ENCODE peak calls at places on chromosomes 1 and 21, in ten cellular contexts. X is heart left ventricle, F is psoas muscle, K is neural progenitor cell, I is cardiac muscle cell, L is left ventricle myocardium inferior, S is PC-3, M is heart right ventricle, D is uterus, Z is stomach. T is an unnamed sample.

GRCh38 chr1:153397056-153397923 is 6.4 kb upstream of the S100A8 start:
- DNase-seq in X (no peak), F (no peak), K (no peak), I (no peak), L (no peak), S (no peak), M (no peak), D (no peak), Z (no peak), T (peak)

GRCh38 chr1:19257178-19257914 is 5.7 kb downstream of the MRTO4 start:
- DNase-seq in X (no peak), F (no peak), K (no peak), I (peak), L (no peak), S (no peak), M (no peak), D (no peak), Z (no peak), T (no peak)

GRCh38 chr1:18132022-18132706 is 24.6 kb downstream of the IGSF21 start:
- DNase-seq in X (no peak), F (no peak), K (no peak), I (no peak), L (no peak), S (no peak), M (no peak), D (no peak), Z (no peak), T (no peak)

GRCh38 chr1:170765712-170766330 is 101.9 kb downstream of the PRRX1 start:
- DNase-seq in X (no peak), F (no peak), K (peak), I (peak), L (no peak), S (peak), M (no peak), D (no peak), Z (no peak), T (no peak)

GRCh38 chr1:228048659-228049333 is 33.7 kb upstream of the ARF1 start:
- DNase-seq in X (no peak), F (peak), K (no peak), I (no peak), L (no peak), S (no peak), M (no peak), D (no peak), Z (no peak), T (peak)

GRCh38 chr1:183293243-183293642 is 107.2 kb downstream of the LAMC2 start:
- DNase-seq in X (no peak), F (no peak), K (no peak), I (no peak), L (no peak), S (no peak), M (no peak), D (no peak), Z (no peak), T (no peak)

GRCh38 chr1:89757532-89757931 is 63.3 kb upstream of the LRRC8D start:
- DNase-seq in X (peak), F (no peak), K (no peak), I (peak), L (peak), S (no peak), M (peak), D (no peak), Z (no peak), T (no peak)

GRCh38 chr1:54125671-54126070 is 27.1 kb downstream of the CDCP2 start:
- DNase-seq in X (peak), F (peak), K (peak), I (peak), L (peak), S (peak), M (peak), D (no peak), Z (peak), T (no peak)

GRCh38 chr1:32989160-32989894 is 24.7 kb upstream of the RNF19B start:
- DNase-seq in X (peak), F (peak), K (no peak), I (peak), L (peak), S (peak), M (peak), D (peak), Z (peak), T (peak)

GRCh38 chr1:69244211-69244610 is 323.5 kb upstream of the LRRC7 start:
- DNase-seq in X (no peak), F (no peak), K (peak), I (no peak), L (no peak), S (no peak), M (no peak), D (no peak), Z (no peak), T (no peak)
- H3K4me3 ChIP-seq in X (no peak), F (no peak), K (no peak), I (no peak), L (no peak), S (no peak), M (no peak), D (no peak), Z (no peak), T (no peak)

GRCh38 chr1:185652348-185652747 is 81.8 kb upstream of the HMCN1 start:
- DNase-seq in X (no peak), F (no peak), K (no peak), I (no peak), L (no peak), S (peak), M (no peak), D (no peak), Z (no peak), T (no peak)
- TF ChIP-seq CTCF in X (no peak), F (no peak), K (no peak), I (peak), L (no peak), S (peak), M (no peak), D (no peak), Z (no peak), T (no peak)

GRCh38 chr21:38170705-38171682 is 85.8 kb upstream of the KCNJ15 start:
- DNase-seq in X (no peak), F (no peak), K (no peak), I (no peak), L (no peak), S (peak), M (no peak), D (no peak), Z (peak), T (no peak)

GRCh38 chr21:38171723-38172344 is 85.0 kb upstream of the KCNJ15 start:
- DNase-seq in X (no peak), F (no peak), K (peak), I (peak), L (no peak), S (peak), M (no peak), D (no peak), Z (no peak), T (no peak)

GRCh38 chr21:38166214-38166547 is 90.6 kb upstream of the KCNJ15 start:
- DNase-seq in X (no peak), F (no peak), K (no peak), I (no peak), L (no peak), S (no peak), M (no peak), D (no peak), Z (no peak), T (no peak)

GRCh38 chr21:38167345-38167744 is 89.4 kb upstream of the KCNJ15 start:
- DNase-seq in X (no peak), F (no peak), K (no peak), I (no peak), L (no peak), S (no peak), M (no peak), D (no peak), Z (no peak), T (no peak)

GRCh38 chr21:38170283-38170682 is 86.5 kb upstream of the KCNJ15 start:
- DNase-seq in X (no peak), F (no peak), K (peak), I (peak), L (no peak), S (peak), M (no peak), D (no peak), Z (peak), T (no peak)
- H3K27ac ChIP-seq in X (no peak), F (no peak), K (no peak), I (no peak), L (no peak), S (no peak), M (no peak), D (no peak), Z (peak), T (no peak)

GRCh38 chr1:231424950-231425805 is 3.1 kb upstream of the EGLN1 start:
- DNase-seq in X (no peak), F (peak), K (no peak), I (no peak), L (peak), S (peak), M (no peak), D (no peak), Z (no peak), T (no peak)
- H3K4me3 ChIP-seq in X (no peak), F (peak), K (no peak), I (no peak), L (no peak), S (no peak), M (no peak), D (no peak), Z (no peak), T (no peak)

GRCh38 chr1:208217774-208218173 is 26.4 kb downstream of the PLXNA2 start:
- DNase-seq in X (no peak), F (no peak), K (no peak), I (no peak), L (no peak), S (no peak), M (no peak), D (peak), Z (no peak), T (no peak)

GRCh38 chr1:208215393-208215792 is 28.8 kb downstream of the PLXNA2 start:
- DNase-seq in X (no peak), F (no peak), K (no peak), I (no peak), L (no peak), S (no peak), M (no peak), D (no peak), Z (no peak), T (no peak)

GRCh38 chr1:208216062-208216461 is 28.1 kb downstream of the PLXNA2 start:
- DNase-seq in X (no peak), F (no peak), K (no peak), I (peak), L (no peak), S (peak), M (no peak), D (no peak), Z (no peak), T (no peak)

GRCh38 chr1:208218237-208219097 is 25.7 kb downstream of the PLXNA2 start:
- DNase-seq in X (no peak), F (no peak), K (no peak), I (no peak), L (no peak), S (no peak), M (no peak), D (peak), Z (no peak), T (no peak)

GRCh38 chr1:208216806-208217205 is 27.4 kb downstream of the PLXNA2 start:
- DNase-seq in X (no peak), F (no peak), K (no peak), I (no peak), L (no peak), S (no peak), M (no peak), D (no peak), Z (no peak), T (no peak)
- TF ChIP-seq CTCF in X (no peak), F (no peak), K (no peak), I (no peak), L (no peak), S (no peak), M (no peak), D (no peak), Z (no peak), T (no peak)

DNA sequence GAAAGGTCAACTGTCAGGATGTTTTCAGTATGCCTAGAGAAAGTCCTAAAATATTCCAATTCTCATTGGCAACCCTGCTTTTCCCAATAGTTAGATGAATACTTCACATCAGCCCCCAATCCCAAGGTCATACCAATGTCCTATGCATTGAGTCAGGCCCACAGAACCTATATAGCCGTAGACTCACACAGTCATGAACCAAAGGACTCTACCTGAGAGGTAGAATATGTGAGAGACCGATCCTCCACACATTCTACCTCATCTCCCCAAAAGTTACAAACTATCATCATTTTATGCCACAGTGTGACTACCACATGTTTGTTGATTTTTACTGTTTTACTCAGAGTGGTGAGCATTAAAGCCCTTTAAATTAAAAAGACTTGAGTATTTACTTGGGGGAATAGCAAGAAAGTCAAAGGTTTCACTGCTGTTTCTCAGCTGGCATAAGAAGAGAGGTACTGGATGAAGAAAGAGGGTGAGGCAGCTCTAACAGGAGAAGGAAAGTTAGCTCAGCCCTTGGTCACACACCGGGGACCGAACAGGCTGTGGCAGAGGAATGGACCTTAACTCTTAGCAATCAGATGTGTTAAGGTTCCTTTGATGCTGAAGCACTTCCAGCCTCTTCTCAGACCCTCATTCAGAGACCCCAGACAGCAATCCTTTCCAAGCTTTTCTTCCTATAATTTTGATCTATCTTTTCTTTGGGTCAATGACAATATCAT is 930 bp downstream of the CD48 start:
- DNase-seq in X (no peak), F (no peak), K (no peak), I (no peak), L (no peak), S (no peak), M (no peak), D (no peak), Z (no peak), T (no peak)
- H3K27ac ChIP-seq in X (no peak), F (no peak), K (no peak), I (no peak), L (no peak), S (no peak), M (no peak), D (no peak), Z (peak), T (no peak)

GRCh38 chr1:41955461-41956159 is 36.9 kb upstream of the HIVEP3 start:
- DNase-seq in X (no peak), F (no peak), K (peak), I (peak), L (no peak), S (peak), M (no peak), D (no peak), Z (no peak), T (no peak)
- H3K4me3 ChIP-seq in X (no peak), F (no peak), K (no peak), I (no peak), L (no peak), S (peak), M (no peak), D (no peak), Z (no peak), T (no peak)

T was measured in coronary artery.